ENCODE peak calls at places on chromosomes 16 and 17, in seven cellular contexts. I, B, G, Z, E, L and Y are unnamed samples.

GRCh38 chr17:35799942-35800341 is 4.5 kb upstream of the MMP28 start:
- DNase-seq in I (peak; percentile 74), Z (no peak), L (peak; percentile 70), B (peak; percentile 50), G (no peak), E (no peak), Y (no peak)

GRCh38 chr17:65163990-65164495 is 26.9 kb downstream of the RGS9 start:
- DNase-seq in Z (no peak), L (peak; percentile 68), I (no peak), B (peak; percentile 44), E (peak; percentile 36), G (no peak), Y (peak; percentile 11)

GRCh38 chr16:88321635-88322499 is 60.9 kb upstream of the ZNF469 start:
- DNase-seq in Z (peak; percentile 71), I (no peak), B (no peak), L (no peak), G (no peak), E (no peak), Y (no peak)

GRCh38 chr17:44074231-44074910 is 3.8 kb downstream of the G6PC3 start:
- DNase-seq in Z (no peak), B (no peak), L (no peak), E (no peak), I (no peak), G (no peak), Y (no peak)

GRCh38 chr17:66175892-66176291 is 16.0 kb downstream of the CEP112 start:
- DNase-seq in G (peak; percentile 42), L (no peak), I (no peak), E (no peak), B (no peak), Z (no peak), Y (no peak)

GRCh38 chr16:68264128-68265077 is at the start of gene SLC7A6:
- DNase-seq in B (peak; percentile 89), Z (peak; percentile 96), L (peak; percentile 68), E (peak; percentile 85), G (no peak), I (peak; percentile 82), Y (peak; percentile 90)

GRCh38 chr16:64969221-64969620 is 152.6 kb downstream of the CDH11 start:
- DNase-seq in G (no peak), L (peak; percentile 68), Z (no peak), I (no peak), E (no peak), B (no peak), Y (no peak)

GRCh38 chr17:9363440-9364350 is 211.9 kb downstream of the STX8 start:
- DNase-seq in L (peak; percentile 31), E (no peak), Z (no peak), I (no peak), B (no peak), G (no peak), Y (no peak)

GRCh38 chr16:63789603-63790002 is 1332.3 kb downstream of the CDH11 start:
- DNase-seq in I (no peak), G (no peak), Z (no peak), B (no peak), L (peak; percentile 42), E (no peak), Y (no peak)

GRCh38 chr16:28042856-28043255 is 20.7 kb downstream of the GSG1L start:
- DNase-seq in Z (no peak), E (no peak), I (no peak), L (peak; percentile 4), B (no peak), G (no peak), Y (no peak)

GRCh38 chr17:1792495-1793446 is 30.9 kb downstream of the SERPINF1 start:
- DNase-seq in B (no peak), G (no peak), I (no peak), L (no peak), E (no peak), Z (no peak), Y (no peak)

GRCh38 chr17:34275881-34276280 is 5.9 kb downstream of the CCL7 start:
- DNase-seq in B (peak; percentile 36), G (no peak), L (peak; percentile 97), E (no peak), Z (no peak), I (no peak), Y (no peak)

GRCh38 chr17:31684901-31685300 is 174.1 kb downstream of the COPRS start:
- DNase-seq in B (no peak), L (no peak), E (no peak), Z (no peak), I (no peak), G (no peak), Y (no peak)

GRCh38 chr16:736936-737481 is 3.8 kb downstream of the CIAO3 start:
- DNase-seq in Z (peak; percentile 61), E (no peak), B (no peak), I (no peak), G (no peak), L (no peak), Y (no peak)

GRCh38 chr17:42296012-42296411 is 7.7 kb downstream of the STAT5A start:
- DNase-seq in G (no peak), E (no peak), B (no peak), Z (no peak), I (no peak), L (no peak), Y (no peak)

GRCh38 chr16:24504467-24505345 is 34.7 kb upstream of the RBBP6 start:
- DNase-seq in I (peak; percentile 47), E (peak; percentile 42), L (peak; percentile 73), Z (no peak), B (peak; percentile 74), G (peak; percentile 60), Y (peak; percentile 54)

GRCh38 chr16:68936729-68937631 is 93.6 kb downstream of the TANGO6 start:
- DNase-seq in L (peak; percentile 31), Z (no peak), I (no peak), B (no peak), G (no peak), E (no peak), Y (no peak)

GRCh38 chr16:81621496-81621895 is 157.6 kb upstream of the PLCG2 start:
- DNase-seq in B (no peak), L (no peak), I (no peak), E (no peak), Z (no peak), G (no peak), Y (no peak)

GRCh38 chr16:1972490-1972877 is 631 bp downstream of the TBL3 start:
- DNase-seq in Z (peak; percentile 76), B (peak; percentile 60), L (no peak), G (no peak), E (no peak), I (no peak), Y (peak; percentile 24)

GRCh38 chr17:73064084-73064938 is 28.2 kb downstream of the SLC39A11 start:
- DNase-seq in B (no peak), I (no peak), Z (no peak), G (no peak), L (no peak), E (no peak), Y (no peak)

GRCh38 chr17:66290097-66290722 is 12.2 kb upstream of the PRKCA start:
- DNase-seq in L (no peak), I (no peak), E (no peak), Z (no peak), B (no peak), G (no peak), Y (no peak)

GRCh38 chr16:20001856-20002707 is 71.6 kb downstream of the GPR139 start:
- DNase-seq in G (peak; percentile 62), Z (no peak), B (no peak), E (no peak), L (no peak), I (peak; percentile 54), Y (no peak)

GRCh38 chr17:62597920-62598319 is 29.6 kb upstream of the MRC2 start:
- DNase-seq in B (peak; percentile 23), I (no peak), G (no peak), Z (no peak), E (no peak), L (peak; percentile 53), Y (no peak)

GRCh38 chr16:1762879-1763520 is 8.3 kb downstream of the NME3 start:
- DNase-seq in G (no peak), I (no peak), B (no peak), E (no peak), Z (no peak), L (no peak), Y (no peak)

GRCh38 chr17:65183736-65184135 is 46.6 kb downstream of the RGS9 start:
- DNase-seq in L (peak; percentile 78), I (no peak), B (no peak), E (no peak), G (no peak), Z (no peak), Y (no peak)